ENCODE peak calls at places on chromosome 18, in six cellular contexts. R is HepG2, M is A549, F is endothelial cell of umbilical vein, N is GM12878, X is K562. E is an unnamed sample.

GRCh38 chr18:22175326-22175725 is 5.9 kb downstream of the GATA6 start:
- DNase-seq in R (peak), M (no peak), F (peak), N (no peak), X (no peak), E (no peak)

GRCh38 chr18:63492851-63493250 is 16.1 kb downstream of the SERPINB5 start:
- DNase-seq in R (no peak), M (no peak), F (no peak), N (no peak), X (no peak), E (no peak)

GRCh38 chr18:48622911-48623431 is 84.1 kb downstream of the CTIF start:
- DNase-seq in R (no peak), M (no peak), F (no peak), N (no peak), X (no peak), E (no peak)

GRCh38 chr18:76115580-76115979 is 379.5 kb downstream of the ZNF516 start:
- DNase-seq in R (no peak), M (no peak), F (no peak), N (no peak), X (no peak), E (no peak)

GRCh38 chr18:3060667-3061580 is 48.0 kb upstream of the LPIN2 start:
- DNase-seq in R (peak), M (no peak), F (peak), N (no peak), X (no peak), E (no peak)

GRCh38 chr18:63191413-63191812 is 128.2 kb downstream of the BCL2 start:
- DNase-seq in R (no peak), M (no peak), F (no peak), N (no peak), X (no peak), E (no peak)

GRCh38 chr18:74905245-74905644 is 303.7 kb downstream of the PTGR3 start:
- DNase-seq in R (no peak), M (no peak), F (no peak), N (no peak), X (no peak), E (no peak)

GRCh38 chr18:48027401-48027931 is 97.0 kb upstream of the SMAD2 start:
- DNase-seq in R (no peak), M (no peak), F (no peak), N (no peak), X (no peak), E (peak)

GRCh38 chr18:48723016-48723415 is 184.2 kb downstream of the CTIF start:
- DNase-seq in R (no peak), M (no peak), F (no peak), N (no peak), X (no peak), E (no peak)

GRCh38 chr18:40338284-40338683 is 1616.8 kb upstream of the PIK3C3 start:
- DNase-seq in R (no peak), M (no peak), F (no peak), N (no peak), X (no peak), E (no peak)

GRCh38 chr18:48441405-48441881 is 32.3 kb upstream of the ZBTB7C start:
- DNase-seq in R (no peak), M (no peak), F (peak), N (no peak), X (no peak), E (no peak)

GRCh38 chr18:49016648-49017539 is 66.1 kb upstream of the SMAD7 start:
- DNase-seq in R (peak), M (peak), F (peak), N (no peak), X (peak), E (no peak)

GRCh38 chr18:67428148-67428547 is 88.4 kb downstream of the DSEL start:
- DNase-seq in R (no peak), M (no peak), F (no peak), N (no peak), X (no peak), E (no peak)

GRCh38 chr18:80056095-80056494 is 21.9 kb downstream of the RBFA start:
- DNase-seq in R (no peak), M (no peak), F (no peak), N (no peak), X (no peak), E (no peak)

GRCh38 chr18:58633874-58634273 is 5.0 kb upstream of the ALPK2 start:
- DNase-seq in R (no peak), M (no peak), F (no peak), N (peak), X (no peak), E (no peak)

GRCh38 chr18:27750014-27750413 is 426.9 kb downstream of the CDH2 start:
- DNase-seq in R (peak), M (no peak), F (peak), N (no peak), X (no peak), E (peak)

GRCh38 chr18:75139226-75139911 is 69.6 kb downstream of the PTGR3 start:
- DNase-seq in R (no peak), M (no peak), F (no peak), N (no peak), X (no peak), E (no peak)

GRCh38 chr18:3062798-3063563 is 50.0 kb upstream of the LPIN2 start:
- DNase-seq in R (peak), M (no peak), F (peak), N (no peak), X (peak), E (peak)

GRCh38 chr18:379665-380356 is 112.0 kb upstream of the THOC1 start:
- DNase-seq in R (no peak), M (no peak), F (no peak), N (no peak), X (no peak), E (peak)

GRCh38 chr18:78521136-78521535 is 458.5 kb upstream of the SALL3 start:
- DNase-seq in R (no peak), M (no peak), F (no peak), N (no peak), X (no peak), E (no peak)

GRCh38 chr18:55119434-55119833 is 160.2 kb upstream of the CCDC68 start:
- DNase-seq in R (no peak), M (no peak), F (peak), N (no peak), X (peak), E (no peak)

GRCh38 chr18:60978338-60978737 is 354.9 kb upstream of the CDH20 start:
- DNase-seq in R (no peak), M (no peak), F (peak), N (no peak), X (no peak), E (no peak)

GRCh38 chr18:51654441-51655326 is 457.2 kb upstream of the MEX3C start:
- DNase-seq in R (no peak), M (no peak), F (no peak), N (no peak), X (no peak), E (no peak)

GRCh38 chr18:28735731-28736130 is 558.8 kb upstream of the CDH2 start:
- DNase-seq in R (no peak), M (no peak), F (peak), N (no peak), X (no peak), E (no peak)

GRCh38 chr18:35080058-35080457 is 38.8 kb downstream of the MAPRE2 start:
- DNase-seq in R (no peak), M (no peak), F (no peak), N (no peak), X (no peak), E (no peak)
- TF ChIP-seq MYC in R (no peak), M (no peak), F (no peak), N (no peak), X (no peak), E (no peak)

DNA sequence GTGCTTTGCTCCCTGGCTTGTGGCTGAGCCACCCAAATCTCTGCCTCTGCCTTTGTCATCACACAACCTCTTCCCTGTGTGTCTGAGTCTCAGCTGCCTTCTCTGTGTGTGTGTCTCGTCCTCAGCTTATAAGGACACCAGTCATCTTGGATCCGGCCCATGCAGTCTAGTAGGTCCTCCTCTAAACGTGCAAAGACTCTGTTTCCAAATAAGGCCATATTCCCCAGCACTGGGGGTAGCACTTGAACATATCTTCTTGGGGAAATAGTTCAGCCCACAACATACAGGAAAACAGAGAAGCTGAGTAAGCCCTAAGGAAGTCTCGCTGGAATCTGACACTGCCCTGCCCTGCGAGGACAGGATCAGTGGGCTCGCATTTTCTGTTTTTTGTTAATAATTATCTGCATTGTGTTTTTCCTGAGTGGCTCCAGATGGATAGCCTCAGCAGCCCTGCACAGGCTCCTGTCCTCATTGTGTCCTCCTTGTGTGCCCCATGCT is 42.1 kb downstream of the MTCL1 start:
- DNase-seq in R (no peak), M (no peak), F (peak), N (no peak), X (no peak), E (no peak)
- TF ChIP-seq CTCF in R (no peak), M (no peak), F (no peak), N (no peak), X (no peak), E (no peak)

DNA sequence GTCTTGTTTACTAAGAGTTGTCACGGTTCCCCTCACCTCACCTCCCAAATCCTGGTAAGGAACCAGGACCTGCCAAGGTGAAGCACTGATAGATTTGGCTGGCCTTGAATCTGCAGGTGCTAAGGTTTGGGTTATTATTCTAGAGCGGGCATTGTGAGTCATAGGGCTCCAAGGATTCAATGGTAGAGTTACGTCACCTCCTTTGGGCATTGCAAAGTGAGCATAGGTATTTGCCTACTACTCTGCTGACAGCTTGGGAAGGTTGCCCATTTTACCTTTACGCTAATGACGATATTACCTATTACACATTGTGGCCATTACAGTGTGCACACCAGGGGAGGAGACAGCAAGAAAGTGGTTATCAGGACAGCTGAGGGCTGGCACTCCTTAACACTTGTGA is 59.3 kb downstream of the SETBP1 start:
- DNase-seq in R (no peak), M (no peak), F (no peak), N (no peak), X (no peak), E (no peak)
- TF ChIP-seq MAX in R (no peak), M (no peak), F (no peak), N (no peak), X (no peak), E (no peak)

GRCh38 chr18:9823805-9824473 is 61.8 kb upstream of the TXNDC2 start:
- DNase-seq in R (no peak), M (no peak), F (no peak), N (no peak), X (no peak), E (no peak)
- TF ChIP-seq MYC in R (no peak), M (no peak), F (no peak), N (no peak), X (no peak), E (no peak)

DNA sequence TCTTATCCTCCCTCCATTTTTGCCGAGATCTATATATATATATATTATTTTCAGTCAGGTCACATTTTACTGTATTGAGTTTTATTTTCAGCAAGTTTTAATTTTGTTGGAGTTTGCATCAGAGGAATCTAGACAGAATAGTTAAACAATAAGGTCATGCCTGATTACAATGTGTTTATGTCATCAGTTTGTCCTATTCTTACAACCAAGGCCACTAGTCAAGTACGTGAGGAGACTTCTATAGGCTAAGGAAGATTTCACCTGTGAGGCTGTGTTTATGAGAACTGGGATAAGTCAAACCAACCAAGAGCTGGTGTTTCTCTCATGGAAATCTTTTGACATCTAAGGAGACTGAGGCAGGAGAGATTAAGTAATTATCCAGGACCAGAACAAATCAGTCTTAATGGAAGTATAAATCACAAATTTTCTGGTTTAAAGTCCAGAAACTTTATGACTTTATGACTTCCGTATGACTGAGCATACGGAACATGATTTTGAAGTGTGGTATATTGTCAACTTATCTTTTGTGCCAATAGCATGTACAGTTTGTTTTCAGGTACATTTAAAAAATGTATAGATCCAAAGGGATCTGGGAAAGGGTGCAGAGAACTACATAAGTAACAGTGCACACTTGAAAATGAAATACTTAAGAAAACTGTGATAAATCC is 100.0 kb upstream of the DTNA start:
- DNase-seq in R (no peak), M (no peak), F (no peak), N (no peak), X (no peak), E (no peak)
- TF ChIP-seq CTCF in R (no peak), M (no peak), F (no peak), N (no peak), X (no peak), E (no peak)

DNA sequence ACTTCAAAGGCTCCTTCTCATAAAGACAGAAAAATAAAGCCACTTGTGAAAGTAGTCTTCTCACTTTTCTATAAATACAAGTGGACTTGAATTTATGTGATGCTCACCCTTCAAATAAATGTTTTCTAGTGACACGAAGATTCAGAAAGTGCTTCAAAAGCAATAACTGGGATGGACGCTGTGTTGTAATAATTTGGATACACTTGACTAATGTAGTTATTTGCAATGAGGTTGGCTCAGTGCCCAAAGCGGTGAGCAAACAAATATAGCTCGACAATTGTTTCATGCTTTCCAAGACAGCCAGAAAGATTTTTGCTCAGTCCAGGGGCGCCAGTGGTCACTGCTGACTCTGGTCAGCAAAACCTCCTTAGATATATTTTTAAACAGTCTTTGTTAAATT is 278.6 kb upstream of the KLHL14 start:
- DNase-seq in R (peak), M (no peak), F (peak), N (no peak), X (no peak), E (no peak)
- TF ChIP-seq MAX in R (no peak), M (no peak), F (no peak), N (no peak), X (no peak), E (no peak)

GRCh38 chr18:23972416-23972815 is 42.1 kb upstream of the TTC39C start:
- DNase-seq in R (no peak), M (no peak), F (no peak), N (peak), X (no peak), E (no peak)
- TF ChIP-seq MYC in R (no peak), M (no peak), F (no peak), N (no peak), X (no peak), E (no peak)

GRCh38 chr18:10942998-10943397 is 206.4 kb downstream of the PIEZO2 start:
- DNase-seq in R (peak), M (no peak), F (no peak), N (no peak), X (no peak), E (no peak)
- TF ChIP-seq CTCF in R (peak), M (no peak), F (no peak), N (no peak), X (no peak), E (no peak)